ENCODE peak calls at places on chromosomes 11 and 22, in five cellular contexts. U is stimulated activated naive B cell treated with anti-CD40 and anti-IgM and Interleukin-4, amounts not matched to agents 10 μg/mL and 1 μg/mL and 100 μg/mL, for 72 hours; R is NCI-H82; C is fibroblast of the conjunctiva; Z is endodermal cell. K is an unnamed sample.

GRCh38 chr11:19511413-19512183 is 201.0 kb upstream of the NAV2 start:
- DNase-seq in C (peak; percentile 20), R (no peak), Z (no peak), U (no peak), K (no peak)

GRCh38 chr22:30332551-30332950 is 5.8 kb upstream of the TBC1D10A start:
- DNase-seq in Z (no peak), R (no peak), C (no peak), U (no peak), K (no peak)

GRCh38 chr11:76578655-76579046 is 91.9 kb downstream of the LRRC32 start:
- DNase-seq in Z (peak; percentile 65), U (no peak), R (no peak), C (no peak), K (no peak)

GRCh38 chr11:77821349-77821851 is 456 bp downstream of the AAMDC start:
- DNase-seq in U (no peak), R (peak; percentile 48), Z (no peak), C (no peak), K (no peak)

GRCh38 chr11:2443406-2443805 is 908 bp downstream of the TRPM5 start:
- DNase-seq in Z (no peak), C (no peak), U (no peak), R (no peak), K (no peak)

GRCh38 chr11:44632466-44633123 is 67.1 kb downstream of the CD82 start:
- DNase-seq in U (peak; percentile 0), C (no peak), R (peak; percentile 15), Z (peak; percentile 75), K (no peak)

GRCh38 chr11:19117760-19118097 is 761 bp downstream of the ZDHHC13 start:
- DNase-seq in C (no peak), R (no peak), Z (no peak), U (no peak), K (no peak)

GRCh38 chr11:126890561-126890960 is 110.0 kb downstream of the KIRREL3 start:
- DNase-seq in Z (peak; percentile 77), R (no peak), U (no peak), C (no peak), K (no peak)

GRCh38 chr11:95156133-95156731 is 66.6 kb downstream of the ENDOD1 start:
- DNase-seq in R (peak; percentile 7), U (no peak), Z (peak; percentile 61), C (no peak), K (no peak)

GRCh38 chr11:41579546-41579945 is 120.1 kb upstream of the LRRC4C start:
- DNase-seq in U (no peak), R (no peak), C (no peak), Z (no peak), K (no peak)

GRCh38 chr11:17746096-17746495 is 11.5 kb downstream of the KCNC1 start:
- DNase-seq in C (no peak), Z (no peak), R (no peak), U (no peak), K (no peak)

GRCh38 chr11:3849297-3849874 is 6.1 kb upstream of the STIM1 start:
- DNase-seq in Z (peak; percentile 57), R (peak; percentile 56), U (peak; percentile 40), C (no peak), K (no peak)

GRCh38 chr11:707817-708420 is 1.9 kb downstream of the EPS8L2 start:
- DNase-seq in U (no peak), Z (peak; percentile 77), R (no peak), C (no peak), K (no peak)

GRCh38 chr22:50695421-50696250 is 23.0 kb downstream of the SHANK3 start:
- DNase-seq in R (no peak), Z (peak; percentile 35), C (no peak), U (no peak), K (no peak)

GRCh38 chr11:6889835-6890234 is 2.5 kb downstream of the OR2D2 start:
- DNase-seq in U (no peak), C (no peak), Z (no peak), R (no peak), K (no peak)

GRCh38 chr11:43788394-43788793 is 92.2 kb upstream of the ALKBH3 start:
- DNase-seq in C (no peak), Z (no peak), R (peak; percentile 3), U (no peak), K (no peak)

K was measured in NT2/D1.